ENCODE peak calls at places on chromosomes 13 and 19, in five cellular contexts. B is SK-N-SH, G is HepG2, R is GM12878, Q is K562. C is an unnamed sample.

GRCh38 chr13:45258339-45258685 is 57.5 kb upstream of the KCTD4 start:
- DNase-seq in Q (no peak), B (no peak), G (peak), R (no peak), C (no peak)

GRCh38 chr19:43782689-43783231 is 2.0 kb upstream of the KCNN4 start:
- DNase-seq in R (no peak), G (no peak), Q (peak), B (no peak), C (no peak)

GRCh38 chr19:483332-484072 is 12.8 kb upstream of the MADCAM1 start:
- DNase-seq in G (no peak), B (peak), R (no peak), Q (no peak), C (no peak)

GRCh38 chr13:106738279-106738678 is 170.3 kb upstream of the ARGLU1 start:
- DNase-seq in B (no peak), R (no peak), Q (no peak), G (no peak), C (no peak)

GRCh38 chr13:38350114-38350617 is 515 bp downstream of the UFM1 start:
- DNase-seq in R (no peak), B (peak), G (peak), Q (peak), C (no peak)

GRCh38 chr19:46283771-46284170 is 13.1 kb upstream of the HIF3A start:
- DNase-seq in B (no peak), Q (no peak), G (no peak), R (no peak), C (no peak)

GRCh38 chr13:75256922-75257321 is 225.0 kb downstream of the TBC1D4 start:
- DNase-seq in G (peak), R (no peak), Q (peak), B (no peak), C (no peak)

GRCh38 chr13:46160474-46161066 is 21.4 kb downstream of the LCP1 start:
- DNase-seq in R (no peak), Q (peak), B (peak), G (peak), C (no peak)

GRCh38 chr13:80705371-80706163 is 364.6 kb upstream of the SPRY2 start:
- DNase-seq in G (no peak), R (no peak), B (peak), Q (no peak), C (no peak)

GRCh38 chr19:291561-292280 is 518 bp upstream of the PLPP2 start:
- DNase-seq in Q (no peak), B (peak), G (no peak), R (no peak), C (no peak)

GRCh38 chr19:38727868-38728660 is 16.2 kb downstream of the CAPN12 start:
- DNase-seq in Q (peak), G (no peak), R (no peak), B (no peak), C (no peak)

GRCh38 chr19:6457958-6458694 is 1.5 kb downstream of the SLC25A23 start:
- DNase-seq in G (no peak), B (no peak), R (peak), Q (peak), C (no peak)

GRCh38 chr19:47269596-47269995 is 5.1 kb upstream of the INAFM1 start:
- DNase-seq in R (no peak), G (no peak), Q (no peak), B (no peak), C (no peak)

GRCh38 chr13:67652887-67653286 is 422.8 kb upstream of the PCDH9 start:
- DNase-seq in B (no peak), Q (no peak), G (no peak), R (no peak), C (no peak)

GRCh38 chr13:78194904-78195639 is 276.4 kb upstream of the EDNRB start:
- DNase-seq in G (no peak), R (no peak), Q (no peak), B (no peak), C (no peak)

GRCh38 chr13:30486230-30487074 is 20.7 kb upstream of the HMGB1 start:
- DNase-seq in R (no peak), B (no peak), G (no peak), Q (no peak), C (no peak)

GRCh38 chr13:24214528-24214927 is 54.0 kb downstream of the SPATA13 start:
- DNase-seq in G (no peak), R (no peak), B (no peak), Q (no peak), C (no peak)

GRCh38 chr13:25874907-25875306 is 176.9 kb downstream of the SHISA2 start:
- DNase-seq in R (no peak), G (no peak), Q (no peak), B (no peak), C (peak)

GRCh38 chr13:79874396-79875360 is 393.7 kb downstream of the NDFIP2 start:
- DNase-seq in R (no peak), G (no peak), B (no peak), Q (no peak), C (no peak)

GRCh38 chr13:97653741-97654140 is 219.8 kb downstream of the RAP2A start:
- DNase-seq in R (no peak), G (no peak), Q (no peak), B (no peak), C (no peak)

GRCh38 chr13:21879263-21879914 is 208.5 kb downstream of the FGF9 start:
- DNase-seq in Q (no peak), R (no peak), G (no peak), B (no peak), C (no peak)

GRCh38 chr13:60583911-60584753 is 187.1 kb downstream of the TDRD3 start:
- DNase-seq in Q (peak), R (no peak), B (no peak), G (no peak), C (peak)

GRCh38 chr19:35925501-35925900 is 10.7 kb upstream of the LRFN3 start:
- DNase-seq in R (no peak), G (no peak), B (no peak), Q (no peak), C (no peak)

GRCh38 chr19:39411006-39411831 is 1.2 kb upstream of the PLEKHG2 start:
- DNase-seq in Q (peak), R (no peak), G (peak), B (no peak), C (peak)

GRCh38 chr19:56107626-56108351 is 13.3 kb downstream of the ZNF787 start:
- DNase-seq in B (no peak), R (no peak), Q (no peak), G (no peak), C (no peak)

GRCh38 chr19:40623403-40624239 is 22.5 kb downstream of the LTBP4 start:
- DNase-seq in B (peak), G (peak), Q (peak), R (no peak), C (no peak)

GRCh38 chr19:51710163-51710562 is 13.6 kb downstream of the HAS1 start:
- DNase-seq in B (no peak), Q (no peak), G (no peak), R (no peak), C (no peak)

GRCh38 chr13:54636231-54636630 is 1607.6 kb downstream of the OLFM4 start:
- DNase-seq in Q (no peak), G (no peak), B (no peak), R (no peak), C (no peak)

GRCh38 chr19:40284251-40284500 is 969 bp downstream of the AKT2 start:
- DNase-seq in G (no peak), B (no peak), R (no peak), Q (no peak), C (no peak)

GRCh38 chr13:28425796-28426195 is 69.1 kb downstream of the FLT1 start:
- DNase-seq in B (no peak), G (no peak), Q (no peak), R (no peak), C (no peak)
- TF ChIP-seq REST in B (no peak), G (no peak), Q (no peak), R (no peak), C (no peak)

GRCh38 chr19:17296976-17297375 is 6.2 kb downstream of the ABHD8 start:
- DNase-seq in G (no peak), R (no peak), Q (no peak), B (no peak), C (no peak)

GRCh38 chr19:17292301-17293074 is 10.7 kb downstream of the ABHD8 start:
- DNase-seq in Q (peak), R (peak), B (peak), G (peak), C (peak)

GRCh38 chr19:17293605-17294004 is 9.6 kb downstream of the ABHD8 start:
- DNase-seq in B (no peak), G (no peak), Q (no peak), R (no peak), C (no peak)

GRCh38 chr19:17294051-17294891 is 9.0 kb downstream of the ABHD8 start:
- DNase-seq in R (no peak), G (no peak), Q (peak), B (peak), C (no peak)

DNA sequence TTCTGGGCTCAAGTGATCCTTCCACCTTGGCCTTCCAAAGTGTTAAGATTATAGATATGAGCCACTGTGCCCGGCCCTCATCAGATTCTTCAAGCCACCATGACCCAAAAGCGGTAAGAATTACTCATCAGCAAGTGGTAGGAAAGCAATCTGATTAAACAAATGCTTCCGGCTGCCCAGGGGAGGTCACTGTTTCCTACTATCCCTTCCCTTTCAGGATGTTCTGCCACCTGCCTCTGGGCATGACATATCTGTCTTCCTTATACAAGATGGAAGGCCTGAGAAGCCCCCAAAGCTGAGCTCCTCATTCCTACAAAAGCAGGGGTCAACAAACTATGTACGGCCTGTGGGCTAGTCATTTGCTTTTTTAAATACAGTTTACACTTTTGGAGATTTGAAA is 6.9 kb downstream of the ABHD8 start:
- DNase-seq in G (no peak), B (peak), R (no peak), Q (no peak), C (no peak)
- TF ChIP-seq GABPA in G (no peak), B (no peak), R (no peak), Q (peak), C (no peak)

GRCh38 chr19:50535672-50536071 is 22.0 kb upstream of the ASPDH start:
- DNase-seq in G (no peak), R (no peak), B (no peak), Q (no peak), C (no peak)

GRCh38 chr19:50537306-50537685 is 23.6 kb upstream of the ASPDH start:
- DNase-seq in B (no peak), R (no peak), G (no peak), Q (no peak), C (no peak)

GRCh38 chr19:50536662-50537305 is 23.1 kb upstream of the ASPDH start:
- DNase-seq in R (no peak), B (no peak), G (no peak), Q (no peak), C (no peak)

GRCh38 chr19:50534478-50534877 is 20.8 kb upstream of the ASPDH start:
- DNase-seq in R (no peak), G (no peak), Q (no peak), B (no peak), C (no peak)

DNA sequence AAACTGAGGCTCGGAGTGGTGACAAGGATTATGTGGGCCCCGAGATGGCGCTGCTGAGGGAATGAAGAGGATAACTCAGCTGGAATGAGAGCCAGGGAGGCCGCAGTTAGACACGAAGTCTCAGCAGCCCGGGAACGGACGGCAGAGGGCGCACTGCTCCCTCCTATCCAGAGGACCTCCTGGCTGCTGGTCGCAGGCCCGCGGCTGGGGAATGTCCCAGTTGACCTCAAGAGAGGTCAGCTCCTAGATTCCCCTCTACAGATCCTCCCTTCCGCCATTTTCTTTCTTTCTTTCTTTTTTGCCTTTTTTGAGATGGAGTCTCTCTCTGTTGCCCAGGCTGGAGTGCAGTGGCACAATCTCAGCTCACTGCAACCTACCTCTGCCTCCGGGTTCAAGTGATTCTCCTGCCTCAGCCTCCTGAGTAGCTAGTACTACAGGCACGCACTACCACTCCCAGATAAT is 24.1 kb upstream of the ASPDH start:
- DNase-seq in B (peak), R (no peak), Q (peak), G (peak), C (peak)
- TF ChIP-seq REST in B (no peak), R (no peak), Q (no peak), G (no peak), C (no peak)

GRCh38 chr19:13090511-13091231 is 12.0 kb downstream of the LYL1 start:
- DNase-seq in R (no peak), Q (no peak), B (peak), G (no peak), C (no peak)
- TF ChIP-seq GABPA in R (no peak), Q (no peak), B (no peak), G (no peak), C (no peak)

GRCh38 chr19:16764280-16764679 is 44.6 kb downstream of the NWD1 start:
- DNase-seq in R (no peak), B (no peak), G (no peak), Q (no peak), C (no peak)

GRCh38 chr19:16760990-16761389 is 41.3 kb downstream of the NWD1 start:
- DNase-seq in B (no peak), G (no peak), R (no peak), Q (no peak), C (no peak)

GRCh38 chr19:16769385-16769784 is 49.7 kb downstream of the NWD1 start:
- DNase-seq in Q (no peak), B (no peak), R (no peak), G (no peak), C (no peak)

GRCh38 chr19:16764793-16765433 is 45.3 kb downstream of the NWD1 start:
- DNase-seq in Q (no peak), B (no peak), G (no peak), R (no peak), C (no peak)
- TF ChIP-seq REST in Q (no peak), B (no peak), G (no peak), R (no peak), C (no peak)